ENCODE peak calls at places on chromosomes 4 and X, in six cellular contexts. L, K, M, U, P and N are unnamed samples.

GRCh38 chr4:109026588-109026987 is 263.7 kb upstream of the ETNPPL start:
- ATAC-seq in L (no peak), K (no peak), M (no peak), U (no peak), P (no peak), N (no peak)

GRCh38 chrX:108420481-108420880 is 17.7 kb downstream of the COL4A6 start:
- ATAC-seq in L (no peak), K (no peak), M (no peak), U (no peak), P (no peak), N (no peak)

GRCh38 chr4:176291748-176292147 is 22.7 kb upstream of the ASB5 start:
- ATAC-seq in L (no peak), K (no peak), M (no peak), U (no peak), P (no peak), N (no peak)

GRCh38 chr4:71229477-71230257 is 109.2 kb upstream of the SLC4A4 start:
- ATAC-seq in L (peak; percentile 77), K (peak; percentile 83), M (peak; percentile 78), U (peak; percentile 80), P (no peak), N (no peak)

GRCh38 chrX:40154229-40154852 is 56.6 kb upstream of the BCOR start:
- ATAC-seq in L (peak; percentile 46), K (peak; percentile 59), M (no peak), U (peak; percentile 18), P (no peak), N (no peak)

GRCh38 chr4:94276204-94276603 is 66.4 kb downstream of the HPGDS start:
- ATAC-seq in L (no peak), K (no peak), M (no peak), U (no peak), P (no peak), N (no peak)

GRCh38 chrX:69163936-69164741 is 1.1 kb downstream of the PJA1 start:
- ATAC-seq in L (peak; percentile 53), K (no peak), M (peak; percentile 89), U (peak; percentile 70), P (peak; percentile 79), N (peak; percentile 16)

GRCh38 chrX:49155243-49155899 is 7.2 kb upstream of the MAGIX start:
- ATAC-seq in L (peak; percentile 69), K (no peak), M (peak; percentile 52), U (peak; percentile 72), P (peak; percentile 65), N (peak; percentile 60)

GRCh38 chr4:754221-755120 is 48.8 kb downstream of the PCGF3 start:
- ATAC-seq in L (peak; percentile 48), K (peak; percentile 42), M (no peak), U (no peak), P (peak; percentile 27), N (no peak)

GRCh38 chr4:3820806-3821579 is 54.8 kb downstream of the ADRA2C start:
- ATAC-seq in L (no peak), K (no peak), M (no peak), U (no peak), P (no peak), N (no peak)

GRCh38 chr4:137193564-137193963 is 338.7 kb downstream of the PCDH18 start:
- ATAC-seq in L (no peak), K (no peak), M (no peak), U (no peak), P (no peak), N (no peak)

GRCh38 chr4:38452009-38452408 is 212.0 kb upstream of the KLF3 start:
- ATAC-seq in L (no peak), K (no peak), M (peak; percentile 58), U (no peak), P (no peak), N (no peak)

GRCh38 chr4:3224971-3225850 is 23.7 kb upstream of the MSANTD1 start:
- ATAC-seq in L (no peak), K (no peak), M (no peak), U (no peak), P (no peak), N (no peak)

GRCh38 chr4:183100827-183101226 is 1.8 kb downstream of the WWC2 start:
- ATAC-seq in L (no peak), K (no peak), M (no peak), U (no peak), P (no peak), N (no peak)
- H3K4me3 ChIP-seq in L (peak overlapping the region; percentile 98), K (peak overlapping the region; percentile 90), M (no peak overlapping the region), U (peak overlapping the region; percentile 11), P (peak overlapping the region; percentile 90), N (peak overlapping the region; percentile 99)

DNA sequence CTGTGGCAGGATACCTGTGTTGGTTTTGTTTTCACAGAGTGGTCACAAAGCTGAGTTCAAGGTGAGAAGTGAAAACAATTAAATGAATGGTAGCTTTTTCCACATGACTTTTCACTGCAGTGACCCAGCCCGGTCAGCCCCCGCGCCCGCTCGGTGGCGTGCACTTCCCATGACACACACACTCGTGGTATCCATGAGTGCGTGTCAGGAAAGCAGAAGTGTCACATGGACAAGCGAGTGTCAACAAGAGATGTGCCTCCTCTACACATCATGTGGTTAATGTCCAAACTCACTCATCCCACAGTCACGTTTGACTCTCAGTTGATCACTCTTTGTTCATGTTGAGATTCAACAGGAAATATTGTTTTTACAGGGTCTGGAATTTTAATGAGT is 112.3 kb upstream of the ENPP6 start:
- ATAC-seq in L (no peak), K (no peak), M (peak; percentile 81), U (no peak), P (peak; percentile 74), N (peak; percentile 63)
- TF ChIP-seq EP300 in L (no peak), K (no peak), M (peak; percentile 100), U (no peak), P (peak; percentile 80), N (no peak)

DNA sequence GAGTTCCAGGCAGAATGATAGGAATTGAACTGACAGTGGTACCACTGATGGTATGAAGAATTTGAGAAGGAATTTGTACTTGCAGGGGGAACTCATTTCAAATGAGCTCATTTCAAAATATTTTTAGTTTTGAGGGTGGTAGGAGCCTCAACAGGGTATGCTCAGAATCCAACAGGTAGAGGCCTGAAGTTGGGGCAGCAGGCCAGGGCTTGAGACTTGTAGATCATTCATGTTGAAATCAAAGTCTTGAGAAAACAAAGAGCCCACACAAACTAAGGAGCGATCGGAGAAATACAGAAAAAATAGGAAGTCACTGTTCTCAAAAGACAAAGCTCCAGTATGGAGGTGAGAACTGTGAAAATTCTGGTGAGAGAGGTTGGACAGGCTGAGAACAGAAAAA is 1.0 kb upstream of the SLC9A6 start:
- ATAC-seq in L (no peak), K (no peak), M (no peak), U (no peak), P (no peak), N (no peak)
- H3K4me3 ChIP-seq in L (no peak overlapping the region), K (peak overlapping the region; percentile 81), M (no peak overlapping the region), U (peak overlapping the region; percentile 82), P (peak overlapping the region; percentile 80), N (peak overlapping the region; percentile 73)

GRCh38 chr4:101977096-101977495 is 186.6 kb downstream of the BANK1 start:
- ATAC-seq in L (peak; percentile 99), K (no peak), M (no peak), U (no peak), P (no peak), N (no peak)
- TF ChIP-seq EP300 in L (peak; percentile 19), K (no peak), M (no peak), U (no peak), P (no peak), N (no peak)